ENCODE peak calls at places on chromosomes 7 and 10, in five cellular contexts. X, R, O, F and T are unnamed samples.

GRCh38 chr10:3740157-3740871 is 44.7 kb downstream of the KLF6 start:
- DNase-seq in X (no peak), R (peak; percentile 61), O (no peak), F (peak; percentile 83), T (no peak)

GRCh38 chr10:3091346-3091787 is 24.0 kb downstream of the PFKP start:
- DNase-seq in X (peak; percentile 97), R (no peak), O (no peak), F (peak; percentile 67), T (no peak)

GRCh38 chr10:128070161-128070560 is 56.1 kb downstream of the MKI67 start:
- DNase-seq in X (no peak), R (no peak), O (no peak), F (no peak), T (no peak)

GRCh38 chr7:50431316-50431715 is 18.8 kb downstream of the FIGNL1 start:
- DNase-seq in X (no peak), R (no peak), O (no peak), F (no peak), T (no peak)

GRCh38 chr10:116771101-116771705 is 28.8 kb upstream of the HSPA12A start:
- DNase-seq in X (no peak), R (no peak), O (no peak), F (no peak), T (no peak)

GRCh38 chr7:128814496-128814895 is 15.7 kb upstream of the FLNC start:
- DNase-seq in X (no peak), R (no peak), O (no peak), F (no peak), T (no peak)

GRCh38 chr7:72025381-72025960 is 386.7 kb downstream of the CALN1 start:
- DNase-seq in X (no peak), R (no peak), O (no peak), F (no peak), T (no peak)

GRCh38 chr7:12423355-12423994 is 19.8 kb upstream of the VWDE start:
- DNase-seq in X (no peak), R (no peak), O (no peak), F (no peak), T (no peak)

GRCh38 chr10:52335665-52336064 is 21.6 kb downstream of the DKK1 start:
- DNase-seq in X (no peak), R (no peak), O (no peak), F (no peak), T (no peak)

GRCh38 chr10:95421782-95422181 is 131.0 kb upstream of the PDLIM1 start:
- DNase-seq in X (no peak), R (no peak), O (no peak), F (no peak), T (no peak)

GRCh38 chr10:95729323-95730055 is 26.5 kb upstream of the ENTPD1 start:
- DNase-seq in X (no peak), R (peak; percentile 74), O (no peak), F (no peak), T (no peak)

GRCh38 chr10:34854147-34854601 is 39.1 kb upstream of the PARD3 start:
- DNase-seq in X (no peak), R (no peak), O (no peak), F (no peak), T (no peak)

GRCh38 chr7:46229409-46229808 is 308.3 kb upstream of the IGFBP3 start:
- DNase-seq in X (peak; percentile 72), R (no peak), O (peak; percentile 7), F (peak; percentile 84), T (no peak)

GRCh38 chr7:69939317-69939716 is 341.0 kb downstream of the AUTS2 start:
- DNase-seq in X (no peak), R (no peak), O (no peak), F (no peak), T (no peak)

GRCh38 chr7:3239291-3239691 is 61.8 kb upstream of the SDK1 start:
- DNase-seq in X (no peak), R (no peak), O (no peak), F (peak; percentile 82), T (no peak)

GRCh38 chr7:142131439-142131838 is 19.9 kb downstream of the MGAM2 start:
- DNase-seq in X (no peak), R (no peak), O (no peak), F (no peak), T (no peak)

GRCh38 chr10:1185911-1186692 is 129.9 kb downstream of the WDR37 start:
- DNase-seq in X (no peak), R (no peak), O (no peak), F (no peak), T (no peak)

GRCh38 chr10:3805227-3805790 is 20.3 kb upstream of the KLF6 start:
- DNase-seq in X (no peak), R (peak; percentile 81), O (no peak), F (peak; percentile 79), T (no peak)

GRCh38 chr7:151714201-151714600 is 162.7 kb downstream of the PRKAG2 start:
- DNase-seq in X (no peak), R (no peak), O (no peak), F (no peak), T (no peak)

GRCh38 chr7:155464948-155465739 is 7.2 kb downstream of the EN2 start:
- DNase-seq in X (no peak), R (no peak), O (no peak), F (no peak), T (no peak)

GRCh38 chr7:142231716-142232115 is 26.1 kb downstream of the PRSS58 start:
- DNase-seq in X (no peak), R (peak; percentile 29), O (peak; percentile 91), F (no peak), T (no peak)

GRCh38 chr10:126080879-126081331 is 184.5 kb downstream of the FANK1 start:
- DNase-seq in X (no peak), R (no peak), O (peak; percentile 43), F (no peak), T (no peak)

GRCh38 chr7:81014266-81014665 is 95.4 kb upstream of the SEMA3C start:
- DNase-seq in X (peak; percentile 60), R (no peak), O (no peak), F (no peak), T (no peak)

GRCh38 chr7:82506208-82506607 is 62.6 kb upstream of the CACNA2D1 start:
- DNase-seq in X (no peak), R (no peak), O (no peak), F (no peak), T (no peak)

GRCh38 chr10:2851544-2851943 is 215.8 kb upstream of the PFKP start:
- DNase-seq in X (no peak), R (no peak), O (no peak), F (no peak), T (no peak)

GRCh38 chr7:39490296-39490695 is 75.9 kb upstream of the YAE1 start:
- DNase-seq in X (no peak), R (no peak), O (no peak), F (no peak), T (no peak)

GRCh38 chr10:7401782-7402181 is 9.1 kb downstream of the SFMBT2 start:
- DNase-seq in X (no peak), R (no peak), O (no peak), F (no peak), T (no peak)

GRCh38 chr7:6117533-6117932 is 86.4 kb downstream of the ANKRD61 start:
- DNase-seq in X (no peak), R (no peak), O (no peak), F (no peak), T (no peak)

GRCh38 chr10:127932521-127933270 is 25.8 kb downstream of the PTPRE start:
- DNase-seq in X (no peak), R (no peak), O (no peak), F (no peak), T (no peak)

GRCh38 chr10:102146971-102147428 is 5.2 kb upstream of the NOLC1 start:
- DNase-seq in X (no peak), R (no peak), O (no peak), F (no peak), T (no peak)

GRCh38 chr7:33973235-33974015 is 68.1 kb downstream of the BMPER start:
- DNase-seq in X (no peak), R (no peak), O (no peak), F (no peak), T (no peak)

GRCh38 chr10:63128443-63128842 is 4.7 kb upstream of the NRBF2 start:
- DNase-seq in X (no peak), R (no peak), O (no peak), F (peak; percentile 33), T (no peak)

GRCh38 chr10:68163735-68164134 is 54.4 kb downstream of the MYPN start:
- DNase-seq in X (no peak), R (no peak), O (no peak), F (no peak), T (no peak)

GRCh38 chr7:37635368-37635767 is 48.2 kb upstream of the GPR141 start:
- DNase-seq in X (no peak), R (no peak), O (no peak), F (no peak), T (no peak)